ENCODE peak calls at places on chromosome 12, in seven cellular contexts. A is Right ventricle myocardium superior; Y is GM12891; H is lower leg skin; W is brain microvascular endothelial cell; O is T-helper 17 cell; E is stimulated activated CD8-positive, alpha-beta memory T cell treated with anti-CD3 and anti-CD28 coated beads, Interleukin-2, amount 100 ng/mL, for 48 hours. Q is an unnamed sample.

GRCh38 chr12:109460538-109460937 is 16.6 kb downstream of the KCTD10 start:
- DNase-seq in O (no peak), E (no peak), W (no peak), Y (no peak), H (no peak), A (no peak), Q (no peak)

GRCh38 chr12:84161296-84161695 is 751.3 kb downstream of the SLC6A15 start:
- DNase-seq in W (no peak), Y (no peak), A (no peak), O (no peak), H (no peak), E (no peak), Q (no peak)

GRCh38 chr12:24902521-24903304 is 46.2 kb downstream of the BCAT1 start:
- DNase-seq in O (no peak), A (peak), W (no peak), H (no peak), E (no peak), Y (peak), Q (peak)

GRCh38 chr12:66716522-66716921 is 37.6 kb upstream of the GRIP1 start:
- DNase-seq in A (no peak), Y (no peak), W (no peak), O (no peak), H (no peak), E (no peak), Q (no peak)

GRCh38 chr12:110256780-110257431 is 24.1 kb upstream of the ATP2A2 start:
- DNase-seq in E (no peak), Y (no peak), A (peak), O (no peak), H (no peak), W (no peak), Q (no peak)

GRCh38 chr12:45235087-45236025 is 19.5 kb downstream of the ANO6 start:
- DNase-seq in W (peak), A (no peak), E (no peak), O (no peak), H (peak), Y (no peak), Q (no peak)

GRCh38 chr12:26831959-26832816 is 806 bp downstream of the ITPR2 start:
- DNase-seq in O (peak), H (peak), Y (peak), E (peak), W (peak), A (peak), Q (peak)

GRCh38 chr12:2110841-2111566 is 58.2 kb downstream of the CACNA1C start:
- DNase-seq in H (no peak), A (no peak), E (no peak), Y (no peak), W (no peak), O (no peak), Q (no peak)

GRCh38 chr12:128969480-128970055 is 116.3 kb downstream of the GLT1D1 start:
- DNase-seq in O (no peak), E (no peak), W (peak), H (no peak), Y (peak), A (no peak), Q (no peak)

GRCh38 chr12:15590180-15590826 is 198.9 kb downstream of the EPS8 start:
- DNase-seq in H (peak), O (peak), Y (peak), W (peak), E (no peak), A (peak), Q (peak)

GRCh38 chr12:118360785-118361404 is 11.8 kb downstream of the TAOK3 start:
- DNase-seq in E (no peak), O (no peak), A (no peak), W (peak), Y (no peak), H (no peak), Q (no peak)

GRCh38 chr12:55132816-55133215 is 6.6 kb downstream of the OR9K2 start:
- DNase-seq in H (no peak), O (no peak), A (no peak), E (no peak), W (no peak), Y (no peak), Q (no peak)

GRCh38 chr12:12024958-12025682 is 45.6 kb upstream of the BCL2L14 start:
- DNase-seq in Y (no peak), W (no peak), O (no peak), A (no peak), H (no peak), E (no peak), Q (no peak)

GRCh38 chr12:31524791-31525495 is 66.0 kb downstream of the DENND5B start:
- DNase-seq in Y (no peak), W (no peak), O (no peak), E (no peak), A (no peak), H (no peak), Q (no peak)

GRCh38 chr12:78457951-78458350 is 406.6 kb upstream of the SYT1 start:
- DNase-seq in Y (peak), E (no peak), H (no peak), W (no peak), A (no peak), O (no peak), Q (no peak)

GRCh38 chr12:53972152-53972702 is 699 bp upstream of the HOXC11 start:
- DNase-seq in Y (no peak), H (no peak), O (no peak), W (no peak), E (no peak), A (no peak), Q (no peak)

GRCh38 chr12:98601924-98602323 is 8.4 kb downstream of the SLC25A3 start:
- DNase-seq in O (no peak), E (no peak), W (no peak), A (no peak), H (no peak), Y (no peak), Q (no peak)

GRCh38 chr12:51926718-51927117 is 19.4 kb downstream of the ACVRL1 start:
- DNase-seq in O (no peak), H (no peak), Y (no peak), A (no peak), W (peak), E (peak), Q (peak)

GRCh38 chr12:56126732-56127239 is 1.3 kb upstream of the ESYT1 start:
- DNase-seq in W (no peak), H (no peak), E (no peak), O (no peak), Y (no peak), A (no peak), Q (no peak)

GRCh38 chr12:67386869-67387570 is 117.9 kb downstream of the CAND1 start:
- DNase-seq in E (no peak), Y (no peak), W (no peak), O (no peak), A (no peak), H (no peak), Q (no peak)

GRCh38 chr12:104044158-104044557 is 5.8 kb downstream of the GLT8D2 start:
- DNase-seq in H (no peak), O (no peak), E (no peak), W (no peak), Y (no peak), A (no peak), Q (no peak)

GRCh38 chr12:64800640-64801039 is 23.8 kb upstream of the TBC1D30 start:
- DNase-seq in O (no peak), W (no peak), E (no peak), A (no peak), Y (no peak), H (no peak), Q (no peak)

GRCh38 chr12:47828967-47829482 is 9.3 kb upstream of the HDAC7 start:
- DNase-seq in O (no peak), H (peak), W (no peak), E (no peak), A (peak), Y (no peak), Q (peak)

GRCh38 chr12:88854260-88854659 is 274.0 kb upstream of the KITLG start:
- DNase-seq in A (no peak), W (peak), Y (no peak), E (no peak), O (no peak), H (no peak), Q (peak)

GRCh38 chr12:90305379-90305778 is 596.7 kb upstream of the ATP2B1 start:
- DNase-seq in A (no peak), E (no peak), O (no peak), Y (no peak), H (peak), W (no peak), Q (no peak)

GRCh38 chr12:89706551-89707348 is 1.9 kb downstream of the ATP2B1 start:
- DNase-seq in O (no peak), A (no peak), Y (no peak), E (no peak), W (no peak), H (no peak), Q (peak)

GRCh38 chr12:24078318-24078765 is 128.9 kb upstream of the SOX5 start:
- DNase-seq in W (peak), Y (no peak), A (no peak), O (no peak), H (no peak), E (no peak), Q (no peak)

GRCh38 chr12:56128669-56129209 is 672 bp downstream of the ESYT1 start:
- DNase-seq in W (peak), Y (no peak), A (no peak), E (no peak), O (no peak), H (no peak), Q (peak)